ENCODE peak calls at places on chromosomes 1 and 21, in eight cellular contexts. H, R, B, X, U, P, K and G are unnamed samples.

GRCh38 chr21:46091118-46091517 is 6.8 kb upstream of the COL6A2 start:
- DNase-seq in R (no peak), H (no peak), P (no peak), B (no peak), K (no peak), U (no peak), X (no peak), G (no peak)

GRCh38 chr1:26536521-26536920 is 7.0 kb downstream of the RPS6KA1 start:
- DNase-seq in K (no peak), B (no peak), H (no peak), R (no peak), X (no peak), U (no peak), P (no peak), G (no peak)

GRCh38 chr1:202165267-202165941 is 5.0 kb upstream of the PTPN7 start:
- DNase-seq in P (no peak), X (no peak), U (no peak), R (no peak), B (no peak), K (no peak), H (no peak), G (no peak)

GRCh38 chr1:47651311-47652089 is 213.7 kb downstream of the FOXD2 start:
- DNase-seq in X (no peak), B (no peak), H (no peak), U (no peak), R (no peak), K (no peak), P (no peak), G (no peak)

GRCh38 chr21:44842087-44842486 is 24.2 kb upstream of the SUMO3 start:
- DNase-seq in B (no peak), R (no peak), U (no peak), H (peak), K (no peak), P (no peak), X (no peak), G (no peak)

GRCh38 chr1:36675931-36676562 is 193.3 kb upstream of the CSF3R start:
- DNase-seq in B (no peak), R (no peak), X (no peak), H (no peak), U (no peak), K (no peak), P (no peak), G (no peak)

GRCh38 chr1:246110343-246111219 is 396.5 kb downstream of the SMYD3 start:
- DNase-seq in R (no peak), X (peak), H (no peak), U (no peak), B (peak), P (no peak), K (no peak), G (no peak)

GRCh38 chr1:19762175-19762779 is 37.4 kb downstream of the TMCO4 start:
- DNase-seq in U (no peak), B (peak), K (peak), X (peak), P (no peak), H (no peak), R (peak), G (peak)

GRCh38 chr1:97013904-97014303 is 292.3 kb downstream of the PTBP2 start:
- DNase-seq in H (no peak), B (peak), K (no peak), X (no peak), P (no peak), U (no peak), R (no peak), G (no peak)

GRCh38 chr1:33347650-33347992 is 26.7 kb upstream of the A3GALT2 start:
- DNase-seq in X (no peak), U (no peak), H (no peak), R (no peak), P (no peak), B (peak), K (peak), G (no peak)

GRCh38 chr1:109640285-109640865 is 15.5 kb upstream of the GSTM4 start:
- DNase-seq in H (peak), U (peak), R (peak), X (peak), P (peak), K (peak), B (peak), G (peak)

GRCh38 chr1:2449636-2450454 is 26.2 kb upstream of the PLCH2 start:
- DNase-seq in R (no peak), K (peak), U (no peak), B (no peak), X (no peak), H (no peak), P (peak), G (no peak)

GRCh38 chr1:202143768-202144509 is 598 bp downstream of the ARL8A start:
- DNase-seq in K (peak), X (peak), U (peak), B (peak), R (peak), H (no peak), P (no peak), G (no peak)

GRCh38 chr1:114458208-114458777 is 52.7 kb downstream of the TRIM33 start:
- DNase-seq in K (no peak), H (no peak), U (no peak), P (no peak), B (peak), R (no peak), X (no peak), G (peak)

GRCh38 chr1:203168256-203168786 is 7.3 kb downstream of the MYBPH start:
- DNase-seq in H (no peak), B (no peak), P (no peak), U (no peak), X (no peak), R (no peak), K (no peak), G (no peak)

GRCh38 chr1:227166559-227166958 is 151.7 kb downstream of the CDC42BPA start:
- DNase-seq in P (no peak), R (no peak), B (no peak), K (no peak), U (no peak), X (no peak), H (no peak), G (no peak)

GRCh38 chr1:71086331-71086730 is 5.5 kb upstream of the ZRANB2 start:
- DNase-seq in P (no peak), K (no peak), B (peak), U (no peak), H (no peak), X (no peak), R (no peak), G (no peak)

GRCh38 chr1:14137411-14138134 is 437.6 kb downstream of the PRDM2 start:
- DNase-seq in X (no peak), B (no peak), K (no peak), U (no peak), P (no peak), H (no peak), R (no peak), G (no peak)